ENCODE peak calls at places on chromosome 16, in ten cellular contexts. One of them, this sample, is unnamed.

GRCh38 chr16:3004319-3004718 is 8.4 kb upstream of the CLDN9 start:
- DNase-seq in iPS-NIHi11: no peak
- DNase-seq in NCI-H1048: no peak
- DNase-seq in HTR-8/SVneo: no peak
- DNase-seq in HFFc6: no peak
- DNase-seq in stimulated activated CD8-positive, alpha-beta memory T cell treated with anti-CD3 and anti-CD28 coated beads, Interleukin-2, amount 100 ng/mL, for 48 hours: no peak
- DNase-seq in DND-41: peak
- DNase-seq in bronchial epithelial cell: no peak
- DNase-seq in activated naive CD8-positive, alpha-beta T cell treated with anti-CD3 and anti-CD28 coated beads, Interleukin-2, amount 50 U/mL, for 16 hours: no peak
- DNase-seq in stimulated activated CD4-positive, alpha-beta T cell treated with anti-CD3 and anti-CD28 coated beads, Interleukin-1b, Interleukin-23, amount 100 ng/mL, for 24 hours: no peak
- DNase-seq in this sample: no peak

GRCh38 chr16:47780213-47780612 is 319.1 kb downstream of the PHKB start:
- DNase-seq in stimulated activated CD8-positive, alpha-beta memory T cell treated with anti-CD3 and anti-CD28 coated beads, Interleukin-2, amount 100 ng/mL, for 48 hours: no peak
- DNase-seq in DND-41: no peak
- DNase-seq in activated naive CD8-positive, alpha-beta T cell treated with anti-CD3 and anti-CD28 coated beads, Interleukin-2, amount 50 U/mL, for 16 hours: no peak
- DNase-seq in bronchial epithelial cell: no peak
- DNase-seq in iPS-NIHi11: no peak
- DNase-seq in stimulated activated CD4-positive, alpha-beta T cell treated with anti-CD3 and anti-CD28 coated beads, Interleukin-1b, Interleukin-23, amount 100 ng/mL, for 24 hours: no peak
- DNase-seq in HFFc6: no peak
- DNase-seq in NCI-H1048: no peak
- DNase-seq in HTR-8/SVneo: no peak
- DNase-seq in this sample: no peak

GRCh38 chr16:12096828-12097522 is 120.4 kb downstream of the SNX29 start:
- DNase-seq in HFFc6: no peak
- DNase-seq in iPS-NIHi11: no peak
- DNase-seq in HTR-8/SVneo: no peak
- DNase-seq in stimulated activated CD8-positive, alpha-beta memory T cell treated with anti-CD3 and anti-CD28 coated beads, Interleukin-2, amount 100 ng/mL, for 48 hours: no peak
- DNase-seq in activated naive CD8-positive, alpha-beta T cell treated with anti-CD3 and anti-CD28 coated beads, Interleukin-2, amount 50 U/mL, for 16 hours: no peak
- DNase-seq in bronchial epithelial cell: no peak
- DNase-seq in stimulated activated CD4-positive, alpha-beta T cell treated with anti-CD3 and anti-CD28 coated beads, Interleukin-1b, Interleukin-23, amount 100 ng/mL, for 24 hours: no peak
- DNase-seq in DND-41: no peak
- DNase-seq in NCI-H1048: no peak
- DNase-seq in this sample: no peak

GRCh38 chr16:711548-712320 is 3.2 kb upstream of the METRN start:
- DNase-seq in bronchial epithelial cell: peak
- DNase-seq in stimulated activated CD8-positive, alpha-beta memory T cell treated with anti-CD3 and anti-CD28 coated beads, Interleukin-2, amount 100 ng/mL, for 48 hours: peak
- DNase-seq in iPS-NIHi11: peak
- DNase-seq in HFFc6: peak
- DNase-seq in NCI-H1048: no peak
- DNase-seq in HTR-8/SVneo: peak
- DNase-seq in stimulated activated CD4-positive, alpha-beta T cell treated with anti-CD3 and anti-CD28 coated beads, Interleukin-1b, Interleukin-23, amount 100 ng/mL, for 24 hours: peak
- DNase-seq in activated naive CD8-positive, alpha-beta T cell treated with anti-CD3 and anti-CD28 coated beads, Interleukin-2, amount 50 U/mL, for 16 hours: peak
- DNase-seq in DND-41: peak
- DNase-seq in this sample: no peak

GRCh38 chr16:81266680-81267095 is 28.2 kb downstream of the BCO1 start:
- DNase-seq in stimulated activated CD4-positive, alpha-beta T cell treated with anti-CD3 and anti-CD28 coated beads, Interleukin-1b, Interleukin-23, amount 100 ng/mL, for 24 hours: no peak
- DNase-seq in HFFc6: no peak
- DNase-seq in activated naive CD8-positive, alpha-beta T cell treated with anti-CD3 and anti-CD28 coated beads, Interleukin-2, amount 50 U/mL, for 16 hours: no peak
- DNase-seq in HTR-8/SVneo: no peak
- DNase-seq in DND-41: peak
- DNase-seq in bronchial epithelial cell: peak
- DNase-seq in iPS-NIHi11: no peak
- DNase-seq in NCI-H1048: no peak
- DNase-seq in stimulated activated CD8-positive, alpha-beta memory T cell treated with anti-CD3 and anti-CD28 coated beads, Interleukin-2, amount 100 ng/mL, for 48 hours: no peak
- DNase-seq in this sample: peak

GRCh38 chr16:78249056-78249455 is 149.6 kb downstream of the WWOX start:
- DNase-seq in NCI-H1048: no peak
- DNase-seq in DND-41: no peak
- DNase-seq in stimulated activated CD4-positive, alpha-beta T cell treated with anti-CD3 and anti-CD28 coated beads, Interleukin-1b, Interleukin-23, amount 100 ng/mL, for 24 hours: no peak
- DNase-seq in bronchial epithelial cell: no peak
- DNase-seq in HFFc6: no peak
- DNase-seq in iPS-NIHi11: peak
- DNase-seq in stimulated activated CD8-positive, alpha-beta memory T cell treated with anti-CD3 and anti-CD28 coated beads, Interleukin-2, amount 100 ng/mL, for 48 hours: no peak
- DNase-seq in activated naive CD8-positive, alpha-beta T cell treated with anti-CD3 and anti-CD28 coated beads, Interleukin-2, amount 50 U/mL, for 16 hours: no peak
- DNase-seq in HTR-8/SVneo: no peak
- DNase-seq in this sample: no peak

GRCh38 chr16:47553853-47554564 is 92.9 kb downstream of the PHKB start:
- DNase-seq in HFFc6: no peak
- DNase-seq in NCI-H1048: no peak
- DNase-seq in iPS-NIHi11: no peak
- DNase-seq in stimulated activated CD8-positive, alpha-beta memory T cell treated with anti-CD3 and anti-CD28 coated beads, Interleukin-2, amount 100 ng/mL, for 48 hours: no peak
- DNase-seq in DND-41: no peak
- DNase-seq in stimulated activated CD4-positive, alpha-beta T cell treated with anti-CD3 and anti-CD28 coated beads, Interleukin-1b, Interleukin-23, amount 100 ng/mL, for 24 hours: no peak
- DNase-seq in HTR-8/SVneo: no peak
- DNase-seq in bronchial epithelial cell: no peak
- DNase-seq in activated naive CD8-positive, alpha-beta T cell treated with anti-CD3 and anti-CD28 coated beads, Interleukin-2, amount 50 U/mL, for 16 hours: no peak
- DNase-seq in this sample: no peak

GRCh38 chr16:68414581-68414980 is 33.7 kb downstream of the SMPD3 start:
- DNase-seq in HTR-8/SVneo: no peak
- DNase-seq in stimulated activated CD4-positive, alpha-beta T cell treated with anti-CD3 and anti-CD28 coated beads, Interleukin-1b, Interleukin-23, amount 100 ng/mL, for 24 hours: no peak
- DNase-seq in HFFc6: no peak
- DNase-seq in activated naive CD8-positive, alpha-beta T cell treated with anti-CD3 and anti-CD28 coated beads, Interleukin-2, amount 50 U/mL, for 16 hours: no peak
- DNase-seq in NCI-H1048: no peak
- DNase-seq in stimulated activated CD8-positive, alpha-beta memory T cell treated with anti-CD3 and anti-CD28 coated beads, Interleukin-2, amount 100 ng/mL, for 48 hours: no peak
- DNase-seq in DND-41: no peak
- DNase-seq in bronchial epithelial cell: no peak
- DNase-seq in iPS-NIHi11: no peak
- DNase-seq in this sample: no peak

GRCh38 chr16:50828164-50828702 is 86.3 kb downstream of the CYLD start:
- DNase-seq in stimulated activated CD4-positive, alpha-beta T cell treated with anti-CD3 and anti-CD28 coated beads, Interleukin-1b, Interleukin-23, amount 100 ng/mL, for 24 hours: no peak
- DNase-seq in bronchial epithelial cell: no peak
- DNase-seq in HTR-8/SVneo: no peak
- DNase-seq in iPS-NIHi11: no peak
- DNase-seq in stimulated activated CD8-positive, alpha-beta memory T cell treated with anti-CD3 and anti-CD28 coated beads, Interleukin-2, amount 100 ng/mL, for 48 hours: no peak
- DNase-seq in NCI-H1048: no peak
- DNase-seq in DND-41: no peak
- DNase-seq in HFFc6: no peak
- DNase-seq in activated naive CD8-positive, alpha-beta T cell treated with anti-CD3 and anti-CD28 coated beads, Interleukin-2, amount 50 U/mL, for 16 hours: no peak
- DNase-seq in this sample: no peak

GRCh38 chr16:7378024-7378695 is 45.5 kb downstream of the RBFOX1 start:
- DNase-seq in bronchial epithelial cell: no peak
- DNase-seq in HFFc6: no peak
- DNase-seq in HTR-8/SVneo: no peak
- DNase-seq in stimulated activated CD4-positive, alpha-beta T cell treated with anti-CD3 and anti-CD28 coated beads, Interleukin-1b, Interleukin-23, amount 100 ng/mL, for 24 hours: no peak
- DNase-seq in iPS-NIHi11: no peak
- DNase-seq in NCI-H1048: no peak
- DNase-seq in stimulated activated CD8-positive, alpha-beta memory T cell treated with anti-CD3 and anti-CD28 coated beads, Interleukin-2, amount 100 ng/mL, for 48 hours: no peak
- DNase-seq in DND-41: no peak
- DNase-seq in activated naive CD8-positive, alpha-beta T cell treated with anti-CD3 and anti-CD28 coated beads, Interleukin-2, amount 50 U/mL, for 16 hours: no peak
- DNase-seq in this sample: no peak

GRCh38 chr16:85389679-85390470 is 223.2 kb upstream of the GSE1 start:
- DNase-seq in stimulated activated CD4-positive, alpha-beta T cell treated with anti-CD3 and anti-CD28 coated beads, Interleukin-1b, Interleukin-23, amount 100 ng/mL, for 24 hours: no peak
- DNase-seq in iPS-NIHi11: no peak
- DNase-seq in stimulated activated CD8-positive, alpha-beta memory T cell treated with anti-CD3 and anti-CD28 coated beads, Interleukin-2, amount 100 ng/mL, for 48 hours: no peak
- DNase-seq in activated naive CD8-positive, alpha-beta T cell treated with anti-CD3 and anti-CD28 coated beads, Interleukin-2, amount 50 U/mL, for 16 hours: no peak
- DNase-seq in bronchial epithelial cell: no peak
- DNase-seq in DND-41: peak
- DNase-seq in HTR-8/SVneo: no peak
- DNase-seq in HFFc6: no peak
- DNase-seq in NCI-H1048: no peak
- DNase-seq in this sample: no peak

GRCh38 chr16:83720213-83720612 is 87.6 kb upstream of the HSBP1 start:
- DNase-seq in iPS-NIHi11: no peak
- DNase-seq in NCI-H1048: no peak
- DNase-seq in HTR-8/SVneo: no peak
- DNase-seq in stimulated activated CD4-positive, alpha-beta T cell treated with anti-CD3 and anti-CD28 coated beads, Interleukin-1b, Interleukin-23, amount 100 ng/mL, for 24 hours: no peak
- DNase-seq in activated naive CD8-positive, alpha-beta T cell treated with anti-CD3 and anti-CD28 coated beads, Interleukin-2, amount 50 U/mL, for 16 hours: no peak
- DNase-seq in DND-41: no peak
- DNase-seq in HFFc6: no peak
- DNase-seq in bronchial epithelial cell: no peak
- DNase-seq in stimulated activated CD8-positive, alpha-beta memory T cell treated with anti-CD3 and anti-CD28 coated beads, Interleukin-2, amount 100 ng/mL, for 48 hours: no peak
- DNase-seq in this sample: no peak

GRCh38 chr16:457732-458400 is 32.4 kb downstream of the RAB11FIP3 start:
- DNase-seq in iPS-NIHi11: no peak
- DNase-seq in stimulated activated CD8-positive, alpha-beta memory T cell treated with anti-CD3 and anti-CD28 coated beads, Interleukin-2, amount 100 ng/mL, for 48 hours: no peak
- DNase-seq in HFFc6: no peak
- DNase-seq in NCI-H1048: no peak
- DNase-seq in activated naive CD8-positive, alpha-beta T cell treated with anti-CD3 and anti-CD28 coated beads, Interleukin-2, amount 50 U/mL, for 16 hours: no peak
- DNase-seq in HTR-8/SVneo: peak
- DNase-seq in bronchial epithelial cell: no peak
- DNase-seq in DND-41: no peak
- DNase-seq in stimulated activated CD4-positive, alpha-beta T cell treated with anti-CD3 and anti-CD28 coated beads, Interleukin-1b, Interleukin-23, amount 100 ng/mL, for 24 hours: no peak
- DNase-seq in this sample: no peak

GRCh38 chr16:66543541-66543940 is 6.4 kb downstream of the TK2 start:
- DNase-seq in HTR-8/SVneo: no peak
- DNase-seq in DND-41: no peak
- DNase-seq in NCI-H1048: no peak
- DNase-seq in stimulated activated CD8-positive, alpha-beta memory T cell treated with anti-CD3 and anti-CD28 coated beads, Interleukin-2, amount 100 ng/mL, for 48 hours: no peak
- DNase-seq in HFFc6: no peak
- DNase-seq in stimulated activated CD4-positive, alpha-beta T cell treated with anti-CD3 and anti-CD28 coated beads, Interleukin-1b, Interleukin-23, amount 100 ng/mL, for 24 hours: no peak
- DNase-seq in iPS-NIHi11: no peak
- DNase-seq in activated naive CD8-positive, alpha-beta T cell treated with anti-CD3 and anti-CD28 coated beads, Interleukin-2, amount 50 U/mL, for 16 hours: no peak
- DNase-seq in bronchial epithelial cell: no peak
- DNase-seq in this sample: no peak

GRCh38 chr16:50862818-50863672 is 121.2 kb downstream of the CYLD start:
- DNase-seq in stimulated activated CD8-positive, alpha-beta memory T cell treated with anti-CD3 and anti-CD28 coated beads, Interleukin-2, amount 100 ng/mL, for 48 hours: no peak
- DNase-seq in HFFc6: no peak
- DNase-seq in bronchial epithelial cell: no peak
- DNase-seq in DND-41: no peak
- DNase-seq in iPS-NIHi11: peak
- DNase-seq in NCI-H1048: no peak
- DNase-seq in activated naive CD8-positive, alpha-beta T cell treated with anti-CD3 and anti-CD28 coated beads, Interleukin-2, amount 50 U/mL, for 16 hours: no peak
- DNase-seq in stimulated activated CD4-positive, alpha-beta T cell treated with anti-CD3 and anti-CD28 coated beads, Interleukin-1b, Interleukin-23, amount 100 ng/mL, for 24 hours: no peak
- DNase-seq in HTR-8/SVneo: no peak
- DNase-seq in this sample: no peak

GRCh38 chr16:61295311-61295710 is 740.9 kb downstream of the CDH8 start:
- DNase-seq in stimulated activated CD8-positive, alpha-beta memory T cell treated with anti-CD3 and anti-CD28 coated beads, Interleukin-2, amount 100 ng/mL, for 48 hours: no peak
- DNase-seq in stimulated activated CD4-positive, alpha-beta T cell treated with anti-CD3 and anti-CD28 coated beads, Interleukin-1b, Interleukin-23, amount 100 ng/mL, for 24 hours: no peak
- DNase-seq in NCI-H1048: no peak
- DNase-seq in HFFc6: no peak
- DNase-seq in activated naive CD8-positive, alpha-beta T cell treated with anti-CD3 and anti-CD28 coated beads, Interleukin-2, amount 50 U/mL, for 16 hours: no peak
- DNase-seq in HTR-8/SVneo: no peak
- DNase-seq in bronchial epithelial cell: peak
- DNase-seq in DND-41: no peak
- DNase-seq in iPS-NIHi11: no peak
- DNase-seq in this sample: no peak

GRCh38 chr16:57446530-57447141 is 549 bp downstream of the CIAPIN1 start:
- DNase-seq in HTR-8/SVneo: peak
- DNase-seq in stimulated activated CD8-positive, alpha-beta memory T cell treated with anti-CD3 and anti-CD28 coated beads, Interleukin-2, amount 100 ng/mL, for 48 hours: no peak
- DNase-seq in bronchial epithelial cell: peak
- DNase-seq in iPS-NIHi11: peak
- DNase-seq in activated naive CD8-positive, alpha-beta T cell treated with anti-CD3 and anti-CD28 coated beads, Interleukin-2, amount 50 U/mL, for 16 hours: no peak
- DNase-seq in HFFc6: peak
- DNase-seq in DND-41: no peak
- DNase-seq in stimulated activated CD4-positive, alpha-beta T cell treated with anti-CD3 and anti-CD28 coated beads, Interleukin-1b, Interleukin-23, amount 100 ng/mL, for 24 hours: peak
- DNase-seq in NCI-H1048: no peak
- DNase-seq in this sample: no peak

GRCh38 chr16:77469639-77470038 is 34.8 kb upstream of the ADAMTS18 start:
- DNase-seq in iPS-NIHi11: no peak
- DNase-seq in NCI-H1048: no peak
- DNase-seq in HTR-8/SVneo: no peak
- DNase-seq in stimulated activated CD4-positive, alpha-beta T cell treated with anti-CD3 and anti-CD28 coated beads, Interleukin-1b, Interleukin-23, amount 100 ng/mL, for 24 hours: no peak
- DNase-seq in stimulated activated CD8-positive, alpha-beta memory T cell treated with anti-CD3 and anti-CD28 coated beads, Interleukin-2, amount 100 ng/mL, for 48 hours: no peak
- DNase-seq in activated naive CD8-positive, alpha-beta T cell treated with anti-CD3 and anti-CD28 coated beads, Interleukin-2, amount 50 U/mL, for 16 hours: no peak
- DNase-seq in HFFc6: no peak
- DNase-seq in bronchial epithelial cell: no peak
- DNase-seq in DND-41: no peak
- DNase-seq in this sample: no peak

GRCh38 chr16:57736419-57737281 is 1.1 kb downstream of the KATNB1 start:
- DNase-seq in HTR-8/SVneo: peak
- DNase-seq in stimulated activated CD8-positive, alpha-beta memory T cell treated with anti-CD3 and anti-CD28 coated beads, Interleukin-2, amount 100 ng/mL, for 48 hours: no peak
- DNase-seq in HFFc6: peak
- DNase-seq in bronchial epithelial cell: peak
- DNase-seq in iPS-NIHi11: peak
- DNase-seq in activated naive CD8-positive, alpha-beta T cell treated with anti-CD3 and anti-CD28 coated beads, Interleukin-2, amount 50 U/mL, for 16 hours: no peak
- DNase-seq in stimulated activated CD4-positive, alpha-beta T cell treated with anti-CD3 and anti-CD28 coated beads, Interleukin-1b, Interleukin-23, amount 100 ng/mL, for 24 hours: no peak
- DNase-seq in NCI-H1048: no peak
- DNase-seq in DND-41: peak
- DNase-seq in this sample: peak

GRCh38 chr16:81624718-81625543 is 154.2 kb upstream of the PLCG2 start:
- DNase-seq in bronchial epithelial cell: peak
- DNase-seq in stimulated activated CD8-positive, alpha-beta memory T cell treated with anti-CD3 and anti-CD28 coated beads, Interleukin-2, amount 100 ng/mL, for 48 hours: no peak
- DNase-seq in stimulated activated CD4-positive, alpha-beta T cell treated with anti-CD3 and anti-CD28 coated beads, Interleukin-1b, Interleukin-23, amount 100 ng/mL, for 24 hours: no peak
- DNase-seq in iPS-NIHi11: no peak
- DNase-seq in DND-41: no peak
- DNase-seq in activated naive CD8-positive, alpha-beta T cell treated with anti-CD3 and anti-CD28 coated beads, Interleukin-2, amount 50 U/mL, for 16 hours: no peak
- DNase-seq in HTR-8/SVneo: no peak
- DNase-seq in HFFc6: no peak
- DNase-seq in NCI-H1048: no peak
- DNase-seq in this sample: no peak

GRCh38 chr16:66553223-66553622 is 847 bp downstream of the CKLF start:
- DNase-seq in HTR-8/SVneo: no peak
- DNase-seq in stimulated activated CD8-positive, alpha-beta memory T cell treated with anti-CD3 and anti-CD28 coated beads, Interleukin-2, amount 100 ng/mL, for 48 hours: no peak
- DNase-seq in iPS-NIHi11: no peak
- DNase-seq in NCI-H1048: no peak
- DNase-seq in activated naive CD8-positive, alpha-beta T cell treated with anti-CD3 and anti-CD28 coated beads, Interleukin-2, amount 50 U/mL, for 16 hours: no peak
- DNase-seq in DND-41: peak
- DNase-seq in HFFc6: no peak
- DNase-seq in stimulated activated CD4-positive, alpha-beta T cell treated with anti-CD3 and anti-CD28 coated beads, Interleukin-1b, Interleukin-23, amount 100 ng/mL, for 24 hours: no peak
- DNase-seq in bronchial epithelial cell: no peak
- DNase-seq in this sample: no peak

GRCh38 chr16:54173489-54173888 is 113.1 kb downstream of the IRX3 start:
- DNase-seq in activated naive CD8-positive, alpha-beta T cell treated with anti-CD3 and anti-CD28 coated beads, Interleukin-2, amount 50 U/mL, for 16 hours: no peak
- DNase-seq in DND-41: no peak
- DNase-seq in bronchial epithelial cell: no peak
- DNase-seq in NCI-H1048: no peak
- DNase-seq in iPS-NIHi11: no peak
- DNase-seq in stimulated activated CD8-positive, alpha-beta memory T cell treated with anti-CD3 and anti-CD28 coated beads, Interleukin-2, amount 100 ng/mL, for 48 hours: no peak
- DNase-seq in HTR-8/SVneo: no peak
- DNase-seq in stimulated activated CD4-positive, alpha-beta T cell treated with anti-CD3 and anti-CD28 coated beads, Interleukin-1b, Interleukin-23, amount 100 ng/mL, for 24 hours: no peak
- DNase-seq in HFFc6: no peak
- DNase-seq in this sample: no peak

GRCh38 chr16:67399218-67399733 is 6.0 kb upstream of the TPPP3 start:
- DNase-seq in HFFc6: no peak
- DNase-seq in bronchial epithelial cell: no peak
- DNase-seq in stimulated activated CD8-positive, alpha-beta memory T cell treated with anti-CD3 and anti-CD28 coated beads, Interleukin-2, amount 100 ng/mL, for 48 hours: peak
- DNase-seq in activated naive CD8-positive, alpha-beta T cell treated with anti-CD3 and anti-CD28 coated beads, Interleukin-2, amount 50 U/mL, for 16 hours: no peak
- DNase-seq in iPS-NIHi11: peak
- DNase-seq in HTR-8/SVneo: no peak
- DNase-seq in NCI-H1048: no peak
- DNase-seq in DND-41: no peak
- DNase-seq in stimulated activated CD4-positive, alpha-beta T cell treated with anti-CD3 and anti-CD28 coated beads, Interleukin-1b, Interleukin-23, amount 100 ng/mL, for 24 hours: peak
- DNase-seq in this sample: no peak

GRCh38 chr16:9706217-9706616 is 476.0 kb downstream of the GRIN2A start:
- DNase-seq in iPS-NIHi11: no peak
- DNase-seq in DND-41: no peak
- DNase-seq in HFFc6: no peak
- DNase-seq in stimulated activated CD4-positive, alpha-beta T cell treated with anti-CD3 and anti-CD28 coated beads, Interleukin-1b, Interleukin-23, amount 100 ng/mL, for 24 hours: no peak
- DNase-seq in stimulated activated CD8-positive, alpha-beta memory T cell treated with anti-CD3 and anti-CD28 coated beads, Interleukin-2, amount 100 ng/mL, for 48 hours: no peak
- DNase-seq in bronchial epithelial cell: no peak
- DNase-seq in HTR-8/SVneo: no peak
- DNase-seq in NCI-H1048: no peak
- DNase-seq in activated naive CD8-positive, alpha-beta T cell treated with anti-CD3 and anti-CD28 coated beads, Interleukin-2, amount 50 U/mL, for 16 hours: no peak
- DNase-seq in this sample: no peak

GRCh38 chr16:55035956-55036355 is 105.3 kb downstream of the IRX5 start:
- DNase-seq in HFFc6: peak
- DNase-seq in activated naive CD8-positive, alpha-beta T cell treated with anti-CD3 and anti-CD28 coated beads, Interleukin-2, amount 50 U/mL, for 16 hours: no peak
- DNase-seq in iPS-NIHi11: no peak
- DNase-seq in stimulated activated CD4-positive, alpha-beta T cell treated with anti-CD3 and anti-CD28 coated beads, Interleukin-1b, Interleukin-23, amount 100 ng/mL, for 24 hours: no peak
- DNase-seq in DND-41: no peak
- DNase-seq in bronchial epithelial cell: peak
- DNase-seq in stimulated activated CD8-positive, alpha-beta memory T cell treated with anti-CD3 and anti-CD28 coated beads, Interleukin-2, amount 100 ng/mL, for 48 hours: no peak
- DNase-seq in HTR-8/SVneo: no peak
- DNase-seq in NCI-H1048: no peak
- DNase-seq in this sample: no peak

GRCh38 chr16:85724126-85724879 is 26.6 kb downstream of the C16orf74 start:
- DNase-seq in NCI-H1048: no peak
- DNase-seq in activated naive CD8-positive, alpha-beta T cell treated with anti-CD3 and anti-CD28 coated beads, Interleukin-2, amount 50 U/mL, for 16 hours: no peak
- DNase-seq in stimulated activated CD8-positive, alpha-beta memory T cell treated with anti-CD3 and anti-CD28 coated beads, Interleukin-2, amount 100 ng/mL, for 48 hours: no peak
- DNase-seq in stimulated activated CD4-positive, alpha-beta T cell treated with anti-CD3 and anti-CD28 coated beads, Interleukin-1b, Interleukin-23, amount 100 ng/mL, for 24 hours: no peak
- DNase-seq in iPS-NIHi11: no peak
- DNase-seq in HFFc6: no peak
- DNase-seq in bronchial epithelial cell: no peak
- DNase-seq in HTR-8/SVneo: no peak
- DNase-seq in DND-41: no peak
- DNase-seq in this sample: no peak

GRCh38 chr16:29903579-29903978 is 3.3 kb downstream of the ASPHD1 start:
- DNase-seq in HTR-8/SVneo: no peak
- DNase-seq in bronchial epithelial cell: no peak
- DNase-seq in activated naive CD8-positive, alpha-beta T cell treated with anti-CD3 and anti-CD28 coated beads, Interleukin-2, amount 50 U/mL, for 16 hours: no peak
- DNase-seq in DND-41: no peak
- DNase-seq in iPS-NIHi11: no peak
- DNase-seq in stimulated activated CD4-positive, alpha-beta T cell treated with anti-CD3 and anti-CD28 coated beads, Interleukin-1b, Interleukin-23, amount 100 ng/mL, for 24 hours: no peak
- DNase-seq in NCI-H1048: no peak
- DNase-seq in stimulated activated CD8-positive, alpha-beta memory T cell treated with anti-CD3 and anti-CD28 coated beads, Interleukin-2, amount 100 ng/mL, for 48 hours: no peak
- DNase-seq in HFFc6: no peak
- DNase-seq in this sample: peak

GRCh38 chr16:2598723-2599122 is 60.9 kb downstream of the PDPK1 start:
- DNase-seq in HTR-8/SVneo: no peak
- DNase-seq in stimulated activated CD4-positive, alpha-beta T cell treated with anti-CD3 and anti-CD28 coated beads, Interleukin-1b, Interleukin-23, amount 100 ng/mL, for 24 hours: no peak
- DNase-seq in HFFc6: no peak
- DNase-seq in NCI-H1048: no peak
- DNase-seq in bronchial epithelial cell: no peak
- DNase-seq in DND-41: no peak
- DNase-seq in activated naive CD8-positive, alpha-beta T cell treated with anti-CD3 and anti-CD28 coated beads, Interleukin-2, amount 50 U/mL, for 16 hours: no peak
- DNase-seq in iPS-NIHi11: no peak
- DNase-seq in stimulated activated CD8-positive, alpha-beta memory T cell treated with anti-CD3 and anti-CD28 coated beads, Interleukin-2, amount 100 ng/mL, for 48 hours: no peak
- DNase-seq in this sample: no peak

This sample was measured in Jurkat, Clone E6-1.